ENCODE peak calls at places on chromosomes 13 and 19, in four cellular contexts. D is choroid plexus epithelial cell, T is PC-3, R is heart left ventricle. X is an unnamed sample.

GRCh38 chr19:15280915-15281683 is 48.9 kb upstream of the EPHX3 start:
- DNase-seq in R (peak; percentile 81), D (peak; percentile 93), T (peak; percentile 23), X (peak; percentile 94)

GRCh38 chr19:3108775-3109174 is 14.6 kb downstream of the GNA11 start:
- DNase-seq in R (no peak), D (peak; percentile 72), T (peak; percentile 61), X (peak; percentile 33)

GRCh38 chr19:42121666-42122069 is 10.6 kb downstream of the POU2F2 start:
- DNase-seq in T (peak; percentile 71), R (peak; percentile 63), D (peak; percentile 72), X (peak; percentile 89)

GRCh38 chr13:31198524-31198923 is 1.3 kb upstream of the B3GLCT start:
- DNase-seq in T (no peak), D (no peak), R (no peak), X (no peak)

GRCh38 chr13:101730420-101731000 is 278.0 kb downstream of the ITGBL1 start:
- DNase-seq in D (peak; percentile 23), T (no peak), R (no peak), X (no peak)

GRCh38 chr13:31522431-31522830 is 216.9 kb upstream of the RXFP2 start:
- DNase-seq in T (no peak), D (no peak), R (no peak), X (no peak)

GRCh38 chr13:60448907-60449510 is 52.0 kb downstream of the TDRD3 start:
- DNase-seq in D (peak; percentile 84), T (peak; percentile 52), R (no peak), X (peak; percentile 67)

GRCh38 chr19:48543121-48543710 is 8.8 kb upstream of the SULT2B1 start:
- DNase-seq in T (peak; percentile 92), R (no peak), D (no peak), X (peak; percentile 85)

GRCh38 chr19:39408392-39409206 is 2.0 kb downstream of the ZFP36 start:
- DNase-seq in D (peak; percentile 56), R (no peak), T (peak; percentile 58), X (peak; percentile 52)

GRCh38 chr13:110005563-110005962 is 219.2 kb upstream of the IRS2 start:
- DNase-seq in T (no peak), D (no peak), R (no peak), X (no peak)

GRCh38 chr19:8877854-8878705 is 45.9 kb downstream of the MBD3L1 start:
- DNase-seq in R (no peak), D (no peak), T (peak; percentile 31), X (no peak)

GRCh38 chr19:18097217-18097992 is at the start of gene MAST3:
- DNase-seq in R (peak; percentile 76), T (peak; percentile 93), D (peak; percentile 86), X (peak; percentile 76)

GRCh38 chr13:77516342-77516789 is 19.1 kb upstream of the SCEL start:
- DNase-seq in R (no peak), D (peak; percentile 51), T (peak; percentile 82), X (peak; percentile 73)

GRCh38 chr19:10796653-10797052 is 39.4 kb downstream of the TMED1 start:
- DNase-seq in T (no peak), R (no peak), D (no peak), X (no peak)

GRCh38 chr19:39705578-39706188 is 1.4 kb downstream of the LGALS14 start:
- DNase-seq in T (no peak), R (no peak), D (no peak), X (no peak)

GRCh38 chr19:17079710-17080440 is 4.3 kb downstream of the MYO9B start:
- DNase-seq in T (peak; percentile 96), R (peak; percentile 64), D (peak; percentile 98), X (peak; percentile 97)

GRCh38 chr19:5880604-5881078 is 10.3 kb upstream of the FUT5 start:
- DNase-seq in T (no peak), R (peak; percentile 77), D (peak; percentile 93), X (peak; percentile 38)

DNA sequence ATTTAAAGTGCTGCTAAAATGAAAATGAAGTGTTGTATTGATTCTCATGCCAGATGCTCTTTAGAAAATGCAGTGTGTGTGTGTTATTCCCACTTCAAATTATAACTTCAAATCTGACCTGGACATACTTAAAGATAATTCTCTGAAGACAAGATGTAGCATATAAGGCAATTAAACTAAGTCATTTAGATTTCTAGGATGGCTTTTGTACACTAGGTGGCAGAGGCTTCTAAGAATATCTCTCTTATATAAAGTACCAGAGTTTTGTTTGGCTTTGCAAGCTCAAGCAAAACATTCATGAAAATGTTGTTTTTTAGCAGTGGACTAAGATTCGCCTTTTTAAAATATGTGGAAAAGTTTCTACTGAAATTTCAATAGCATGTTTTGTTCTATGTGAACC is 407.2 kb downstream of the GPC5 start:
- DNase-seq in T (peak; percentile 4), D (peak; percentile 35), R (no peak), X (no peak)
- TF ChIP-seq CTCF in T (peak; percentile 13), D (peak; percentile 35), R (no peak), X (no peak)

DNA sequence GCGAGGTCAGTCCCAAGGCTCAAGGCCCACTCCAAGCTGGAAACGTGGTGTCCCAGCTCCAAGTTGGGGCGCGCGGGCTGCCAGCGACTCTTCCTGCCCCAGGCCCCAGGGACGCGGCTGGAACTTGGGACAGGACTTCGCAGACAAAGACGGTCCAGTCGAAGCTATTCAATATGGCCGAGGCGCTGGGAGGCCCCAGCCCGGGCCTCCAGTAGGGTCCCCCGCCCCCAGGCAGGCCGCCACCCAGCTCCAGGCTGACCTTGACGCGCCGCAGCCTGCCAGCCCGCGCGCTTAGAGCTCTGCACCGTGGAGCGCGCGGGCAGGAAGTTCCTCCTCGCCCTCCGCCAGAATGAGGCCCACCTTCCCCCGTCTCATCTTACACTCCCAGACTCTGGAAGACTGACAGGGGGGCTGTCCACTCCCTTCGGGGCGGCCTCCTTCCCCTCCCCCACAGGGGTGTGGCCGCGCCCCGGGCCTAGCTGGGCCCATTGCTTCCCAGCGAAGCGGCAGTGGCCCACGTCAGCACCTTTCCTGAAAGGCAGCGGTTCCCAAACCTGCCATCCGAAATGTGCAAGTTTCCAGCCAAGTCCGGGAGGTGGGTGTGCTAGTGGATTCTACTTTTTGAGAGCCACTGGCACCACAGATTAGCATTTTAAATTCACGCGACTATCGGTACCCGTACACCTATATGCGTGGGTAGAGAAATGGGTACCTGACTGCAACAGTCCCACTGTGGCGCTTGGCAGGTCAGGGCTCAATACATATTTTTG is at the start of gene CCDC8:
- DNase-seq in T (no peak), D (peak; percentile 98), R (peak; percentile 91), X (peak; percentile 97)
- H3K4me3 ChIP-seq in T (no peak within 1 kb of the TSS), D (peak within 1 kb of the TSS; percentile 76), R (peak within 1 kb of the TSS; percentile 59), X (peak within 1 kb of the TSS; percentile 53)

GRCh38 chr19:34555447-34555846 is 73.9 kb downstream of the WTIP start:
- DNase-seq in T (peak; percentile 32), D (peak; percentile 30), R (no peak), X (peak; percentile 3)
- TF ChIP-seq CTCF in T (peak; percentile 44), D (peak; percentile 45), R (no peak), X (no peak)

DNA sequence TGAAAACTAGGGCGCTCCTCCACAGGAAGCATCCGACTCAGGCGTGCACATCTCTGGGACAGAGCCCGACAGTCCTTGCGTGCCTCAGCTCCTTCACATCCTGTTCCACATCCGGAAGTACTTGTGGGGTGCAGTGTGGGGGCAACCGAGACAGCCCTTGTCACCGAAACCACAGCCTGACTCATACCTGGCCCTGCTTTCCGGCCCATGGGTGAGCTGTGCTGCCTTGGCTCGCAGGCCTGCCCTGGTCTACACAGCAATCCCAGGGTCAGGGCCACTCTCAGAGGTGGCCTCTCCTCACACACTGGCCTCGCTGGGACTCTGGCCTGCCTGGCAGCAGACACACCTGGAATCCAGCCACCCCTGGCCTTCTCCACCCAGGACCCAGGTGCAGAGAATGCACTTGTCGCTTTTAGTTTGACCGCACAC is 100.4 kb downstream of the STK24 start:
- DNase-seq in R (no peak), T (peak; percentile 82), D (peak; percentile 80), X (peak; percentile 92)
- H3K4me3 ChIP-seq in R (no peak overlapping the region), T (peak overlapping the region; percentile 24), D (no peak overlapping the region), X (no peak overlapping the region)

DNA sequence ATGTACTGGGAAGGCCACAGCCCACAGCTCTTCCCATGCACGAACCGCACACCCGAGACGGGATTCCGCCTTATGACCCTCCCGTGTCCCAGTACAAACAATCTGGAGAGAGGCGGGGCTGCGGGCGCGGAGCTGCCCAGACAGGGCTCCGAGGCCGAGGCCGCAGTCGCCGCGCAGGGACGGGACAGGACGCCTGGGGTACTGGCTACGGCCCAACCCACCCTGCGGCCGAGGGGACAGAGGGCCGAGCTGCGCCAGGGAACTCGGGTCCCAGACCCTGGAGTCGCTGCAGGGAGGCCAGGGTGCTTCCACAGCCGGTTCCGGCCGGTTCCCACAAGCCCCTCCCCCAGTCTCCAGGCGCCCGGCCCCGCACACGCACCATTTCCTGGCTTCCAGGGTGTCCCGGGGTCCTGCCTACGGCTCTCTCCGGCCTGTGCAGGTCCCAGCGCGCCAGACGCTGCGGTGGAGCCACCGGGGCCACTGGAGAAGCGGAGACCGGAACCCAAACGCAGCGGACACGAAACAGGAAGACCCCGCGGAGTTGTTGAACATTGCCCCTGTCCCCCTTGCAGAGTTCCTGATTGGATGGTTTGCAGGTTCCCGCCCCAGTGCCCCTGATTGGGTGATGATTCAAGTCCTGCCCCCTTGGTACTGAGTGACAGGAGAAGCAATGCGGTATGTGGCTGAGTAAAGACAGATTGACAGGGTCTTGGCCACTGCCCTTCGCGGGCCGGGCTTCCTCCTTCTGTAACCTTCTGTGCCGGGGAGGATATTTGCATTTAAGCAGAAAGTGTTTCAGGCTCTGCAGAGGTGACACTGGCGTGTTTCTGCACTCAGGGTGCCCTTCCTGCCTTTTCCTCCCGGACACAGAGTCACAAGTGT is at the start of gene ZNF564:
- DNase-seq in T (peak; percentile 99), D (peak; percentile 99), R (peak; percentile 98), X (peak; percentile 98)
- TF ChIP-seq CTCF in T (no peak), D (no peak), R (no peak), X (no peak)

GRCh38 chr19:47275866-47276461 is 1.3 kb downstream of the INAFM1 start:
- DNase-seq in D (peak; percentile 53), T (no peak), R (peak; percentile 54), X (peak; percentile 33)
- H3K4me3 ChIP-seq in D (no peak overlapping the region), T (no peak overlapping the region), R (peak overlapping the region; percentile 83), X (peak overlapping the region; percentile 52)

GRCh38 chr13:34420975-34421719 is 520.9 kb upstream of the NBEA start:
- DNase-seq in R (no peak), T (peak; percentile 7), D (no peak), X (no peak)
- TF ChIP-seq CTCF in R (no peak), T (peak; percentile 41), D (peak; percentile 43), X (no peak)

GRCh38 chr13:80341098-80341701 is at the start of gene SPRY2:
- DNase-seq in R (peak; percentile 94), T (peak; percentile 89), D (peak; percentile 97), X (peak; percentile 99)
- H3K4me3 ChIP-seq in R (peak within 1 kb of the TSS; percentile 92), T (peak within 1 kb of the TSS; percentile 99), D (peak within 1 kb of the TSS; percentile 75), X (peak within 1 kb of the TSS; percentile 93)

X was measured in foreskin fibroblast.